ENCODE peak calls at places on chromosomes 1 and 21, in eight cellular contexts. One of them, this sample, is unnamed.

GRCh38 chr1:66747500-66747899 is 4.8 kb upstream of the DYNLT5 start:
- DNase-seq in GM20000: no peak
- DNase-seq in PC-9: no peak
- DNase-seq in HFFc6: peak
- DNase-seq in heart left ventricle: no peak
- DNase-seq in AG10803: peak
- DNase-seq in pancreas: no peak
- DNase-seq in lower leg skin: no peak
- DNase-seq in this sample: peak

GRCh38 chr1:248756151-248756550 is 592 bp upstream of the LYPD8 start:
- DNase-seq in GM20000: no peak
- DNase-seq in PC-9: no peak
- DNase-seq in HFFc6: no peak
- DNase-seq in heart left ventricle: no peak
- DNase-seq in AG10803: no peak
- DNase-seq in pancreas: no peak
- DNase-seq in lower leg skin: no peak
- DNase-seq in this sample: no peak

GRCh38 chr1:43934279-43934985 is 831 bp downstream of the ARTN start:
- DNase-seq in GM20000: peak
- DNase-seq in PC-9: peak
- DNase-seq in HFFc6: peak
- DNase-seq in heart left ventricle: peak
- DNase-seq in AG10803: peak
- DNase-seq in pancreas: peak
- DNase-seq in lower leg skin: no peak
- DNase-seq in this sample: no peak

GRCh38 chr1:22908880-22909426 is 63.7 kb downstream of the LACTBL1 start:
- DNase-seq in GM20000: no peak
- DNase-seq in PC-9: no peak
- DNase-seq in HFFc6: no peak
- DNase-seq in heart left ventricle: no peak
- DNase-seq in AG10803: no peak
- DNase-seq in pancreas: no peak
- DNase-seq in lower leg skin: no peak
- DNase-seq in this sample: no peak

GRCh38 chr1:183685112-183685713 is 32.1 kb upstream of the APOBEC4 start:
- DNase-seq in GM20000: peak
- DNase-seq in PC-9: peak
- DNase-seq in HFFc6: peak
- DNase-seq in heart left ventricle: no peak
- DNase-seq in AG10803: peak
- DNase-seq in pancreas: no peak
- DNase-seq in lower leg skin: peak
- DNase-seq in this sample: no peak

GRCh38 chr1:112769611-112770010 is 54.5 kb upstream of the PPM1J start:
- DNase-seq in GM20000: no peak
- DNase-seq in PC-9: no peak
- DNase-seq in HFFc6: no peak
- DNase-seq in heart left ventricle: no peak
- DNase-seq in AG10803: no peak
- DNase-seq in pancreas: no peak
- DNase-seq in lower leg skin: no peak
- DNase-seq in this sample: no peak

GRCh38 chr1:203985676-203986075 is 87.2 kb upstream of the SOX13 start:
- DNase-seq in GM20000: no peak
- DNase-seq in PC-9: no peak
- DNase-seq in HFFc6: no peak
- DNase-seq in heart left ventricle: no peak
- DNase-seq in AG10803: no peak
- DNase-seq in pancreas: no peak
- DNase-seq in lower leg skin: no peak
- DNase-seq in this sample: no peak

GRCh38 chr1:46152021-46152420 is 19.6 kb upstream of the PIK3R3 start:
- DNase-seq in GM20000: no peak
- DNase-seq in PC-9: no peak
- DNase-seq in HFFc6: peak
- DNase-seq in heart left ventricle: no peak
- DNase-seq in AG10803: peak
- DNase-seq in pancreas: no peak
- DNase-seq in lower leg skin: no peak
- DNase-seq in this sample: peak

GRCh38 chr1:3032970-3033794 is 11.9 kb downstream of the ACTRT2 start:
- DNase-seq in GM20000: no peak
- DNase-seq in PC-9: no peak
- DNase-seq in HFFc6: no peak
- DNase-seq in heart left ventricle: no peak
- DNase-seq in AG10803: no peak
- DNase-seq in pancreas: no peak
- DNase-seq in lower leg skin: no peak
- DNase-seq in this sample: no peak

GRCh38 chr1:40479156-40479555 is 2.1 kb downstream of the ZFP69 start:
- DNase-seq in GM20000: no peak
- DNase-seq in PC-9: no peak
- DNase-seq in HFFc6: no peak
- DNase-seq in heart left ventricle: no peak
- DNase-seq in AG10803: no peak
- DNase-seq in pancreas: no peak
- DNase-seq in lower leg skin: no peak
- DNase-seq in this sample: no peak

GRCh38 chr21:36428789-36429671 is 43.8 kb downstream of the CHAF1B start:
- DNase-seq in GM20000: no peak
- DNase-seq in PC-9: no peak
- DNase-seq in HFFc6: no peak
- DNase-seq in heart left ventricle: no peak
- DNase-seq in AG10803: no peak
- DNase-seq in pancreas: no peak
- DNase-seq in lower leg skin: no peak
- DNase-seq in this sample: no peak

GRCh38 chr1:43991476-43992231 is at the start of gene CCDC24:
- DNase-seq in GM20000: peak
- DNase-seq in PC-9: peak
- DNase-seq in HFFc6: peak
- DNase-seq in heart left ventricle: peak
- DNase-seq in AG10803: peak
- DNase-seq in pancreas: peak
- DNase-seq in lower leg skin: peak
- DNase-seq in this sample: no peak

GRCh38 chr1:238606896-238607295 is 716.2 kb upstream of the ZP4 start:
- DNase-seq in GM20000: no peak
- DNase-seq in PC-9: no peak
- DNase-seq in HFFc6: peak
- DNase-seq in heart left ventricle: no peak
- DNase-seq in AG10803: no peak
- DNase-seq in pancreas: no peak
- DNase-seq in lower leg skin: no peak
- DNase-seq in this sample: no peak

GRCh38 chr1:60978421-60979357 is 103.7 kb upstream of the NFIA start:
- DNase-seq in GM20000: peak
- DNase-seq in PC-9: peak
- DNase-seq in HFFc6: peak
- DNase-seq in heart left ventricle: no peak
- DNase-seq in AG10803: peak
- DNase-seq in pancreas: peak
- DNase-seq in lower leg skin: no peak
- DNase-seq in this sample: no peak

GRCh38 chr1:152932170-152932811 is 14.7 kb upstream of the SPRR5 start:
- DNase-seq in GM20000: no peak
- DNase-seq in PC-9: no peak
- DNase-seq in HFFc6: no peak
- DNase-seq in heart left ventricle: no peak
- DNase-seq in AG10803: no peak
- DNase-seq in pancreas: no peak
- DNase-seq in lower leg skin: no peak
- DNase-seq in this sample: no peak

GRCh38 chr1:45957684-45958083 is 154.3 kb downstream of the MAST2 start:
- DNase-seq in GM20000: no peak
- DNase-seq in PC-9: no peak
- DNase-seq in HFFc6: no peak
- DNase-seq in heart left ventricle: no peak
- DNase-seq in AG10803: no peak
- DNase-seq in pancreas: no peak
- DNase-seq in lower leg skin: no peak
- DNase-seq in this sample: no peak

GRCh38 chr1:234572966-234573365 is 37.0 kb downstream of the IRF2BP2 start:
- DNase-seq in GM20000: no peak
- DNase-seq in PC-9: peak
- DNase-seq in HFFc6: no peak
- DNase-seq in heart left ventricle: no peak
- DNase-seq in AG10803: no peak
- DNase-seq in pancreas: no peak
- DNase-seq in lower leg skin: no peak
- DNase-seq in this sample: no peak

GRCh38 chr1:6209661-6210605 is 4.0 kb downstream of the RNF207 start:
- DNase-seq in GM20000: peak
- DNase-seq in PC-9: no peak
- DNase-seq in HFFc6: no peak
- DNase-seq in heart left ventricle: no peak
- DNase-seq in AG10803: no peak
- DNase-seq in pancreas: no peak
- DNase-seq in lower leg skin: no peak
- DNase-seq in this sample: no peak

GRCh38 chr1:110003747-110004428 is 19.3 kb downstream of the AHCYL1 start:
- DNase-seq in GM20000: peak
- DNase-seq in PC-9: peak
- DNase-seq in HFFc6: peak
- DNase-seq in heart left ventricle: peak
- DNase-seq in AG10803: peak
- DNase-seq in pancreas: peak
- DNase-seq in lower leg skin: peak
- DNase-seq in this sample: peak

GRCh38 chr21:37787456-37787855 is 128.8 kb downstream of the KCNJ6 start:
- DNase-seq in GM20000: no peak
- DNase-seq in PC-9: no peak
- DNase-seq in HFFc6: peak
- DNase-seq in heart left ventricle: no peak
- DNase-seq in AG10803: peak
- DNase-seq in pancreas: no peak
- DNase-seq in lower leg skin: no peak
- DNase-seq in this sample: peak

GRCh38 chr1:219153741-219154140 is 19.9 kb upstream of the LYPLAL1 start:
- DNase-seq in GM20000: no peak
- DNase-seq in PC-9: no peak
- DNase-seq in HFFc6: no peak
- DNase-seq in heart left ventricle: no peak
- DNase-seq in AG10803: no peak
- DNase-seq in pancreas: no peak
- DNase-seq in lower leg skin: no peak
- DNase-seq in this sample: no peak

GRCh38 chr1:8903410-8903809 is 24.9 kb upstream of the ENO1 start:
- DNase-seq in GM20000: no peak
- DNase-seq in PC-9: no peak
- DNase-seq in HFFc6: peak
- DNase-seq in heart left ventricle: no peak
- DNase-seq in AG10803: peak
- DNase-seq in pancreas: no peak
- DNase-seq in lower leg skin: no peak
- DNase-seq in this sample: no peak

GRCh38 chr1:223035724-223036478 is 107.1 kb downstream of the TLR5 start:
- DNase-seq in GM20000: no peak
- DNase-seq in PC-9: no peak
- DNase-seq in HFFc6: no peak
- DNase-seq in heart left ventricle: no peak
- DNase-seq in AG10803: no peak
- DNase-seq in pancreas: no peak
- DNase-seq in lower leg skin: no peak
- DNase-seq in this sample: no peak

GRCh38 chr1:162840256-162840839 is 20.6 kb downstream of the CCDC190 start:
- DNase-seq in GM20000: no peak
- DNase-seq in PC-9: no peak
- DNase-seq in HFFc6: peak
- DNase-seq in heart left ventricle: no peak
- DNase-seq in AG10803: no peak
- DNase-seq in pancreas: no peak
- DNase-seq in lower leg skin: no peak
- DNase-seq in this sample: no peak
- TF ChIP-seq CTCF in GM20000: no peak
- TF ChIP-seq CTCF in PC-9: no peak
- TF ChIP-seq CTCF in HFFc6: peak
- TF ChIP-seq CTCF in heart left ventricle: no peak
- TF ChIP-seq CTCF in AG10803: no peak
- TF ChIP-seq CTCF in pancreas: no peak
- TF ChIP-seq CTCF in lower leg skin: no peak
- TF ChIP-seq CTCF in this sample: no peak

DNA sequence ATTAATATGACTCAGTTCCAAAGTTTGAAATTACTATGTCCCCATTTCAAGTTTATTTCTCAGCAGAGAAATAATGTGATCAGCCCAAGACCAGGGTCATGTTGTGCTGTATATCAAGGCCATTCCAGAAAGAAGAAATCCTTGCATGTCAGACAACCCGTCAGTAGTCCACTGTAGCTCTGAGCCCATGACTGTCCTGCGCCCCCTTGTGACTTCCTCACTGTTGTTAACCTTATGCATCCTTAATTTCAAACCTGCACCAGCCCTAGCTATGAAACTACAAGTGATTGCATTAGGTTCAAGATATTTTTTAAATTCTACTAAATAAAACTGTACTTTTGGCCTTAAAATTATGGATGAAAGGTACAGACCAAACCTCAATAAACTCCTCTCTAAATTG is 133.0 kb downstream of the LRRC7 start:
- DNase-seq in GM20000: no peak
- DNase-seq in PC-9: peak
- DNase-seq in HFFc6: no peak
- DNase-seq in heart left ventricle: no peak
- DNase-seq in AG10803: peak
- DNase-seq in pancreas: no peak
- DNase-seq in lower leg skin: no peak
- DNase-seq in this sample: no peak
- TF ChIP-seq CTCF in GM20000: no peak
- TF ChIP-seq CTCF in PC-9: peak
- TF ChIP-seq CTCF in HFFc6: peak
- TF ChIP-seq CTCF in heart left ventricle: no peak
- TF ChIP-seq CTCF in AG10803: peak
- TF ChIP-seq CTCF in pancreas: no peak
- TF ChIP-seq CTCF in lower leg skin: no peak
- TF ChIP-seq CTCF in this sample: peak

GRCh38 chr1:81808760-81809159 is 8.0 kb downstream of the ADGRL2 start:
- DNase-seq in GM20000: no peak
- DNase-seq in PC-9: no peak
- DNase-seq in HFFc6: no peak
- DNase-seq in heart left ventricle: no peak
- DNase-seq in AG10803: no peak
- DNase-seq in pancreas: no peak
- DNase-seq in lower leg skin: no peak
- DNase-seq in this sample: no peak
- TF ChIP-seq CTCF in GM20000: no peak
- TF ChIP-seq CTCF in PC-9: no peak
- TF ChIP-seq CTCF in HFFc6: no peak
- TF ChIP-seq CTCF in heart left ventricle: no peak
- TF ChIP-seq CTCF in AG10803: no peak
- TF ChIP-seq CTCF in pancreas: no peak
- TF ChIP-seq CTCF in lower leg skin: no peak
- TF ChIP-seq CTCF in this sample: no peak

DNA sequence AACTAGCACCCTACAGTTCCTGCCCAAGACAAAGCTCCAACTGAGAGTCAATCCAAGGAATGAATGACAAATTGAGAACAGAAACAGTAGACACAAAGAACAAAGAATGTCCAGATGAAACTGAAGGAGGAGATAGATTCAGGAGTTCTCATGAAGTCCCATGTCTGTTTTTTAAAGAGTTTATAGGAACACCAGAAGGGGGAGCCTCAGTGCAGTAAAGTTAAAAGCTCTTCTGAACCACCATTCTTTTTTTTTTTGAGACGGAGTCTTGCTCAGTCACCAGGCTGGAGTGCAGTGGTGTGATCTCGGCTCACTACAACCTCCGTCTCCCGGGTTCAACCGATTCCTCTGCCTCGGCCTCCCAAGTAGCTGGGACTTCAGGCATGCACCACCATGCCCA is 323.6 kb downstream of the MRPL39 start:
- DNase-seq in GM20000: peak
- DNase-seq in PC-9: no peak
- DNase-seq in HFFc6: peak
- DNase-seq in heart left ventricle: no peak
- DNase-seq in AG10803: peak
- DNase-seq in pancreas: no peak
- DNase-seq in lower leg skin: no peak
- DNase-seq in this sample: no peak
- TF ChIP-seq CTCF in GM20000: no peak
- TF ChIP-seq CTCF in PC-9: peak
- TF ChIP-seq CTCF in HFFc6: peak
- TF ChIP-seq CTCF in heart left ventricle: no peak
- TF ChIP-seq CTCF in AG10803: peak
- TF ChIP-seq CTCF in pancreas: no peak
- TF ChIP-seq CTCF in lower leg skin: no peak
- TF ChIP-seq CTCF in this sample: peak